ENCODE peak calls at places on chromosomes 3 and 15, in seven cellular contexts. D is NCI-H82; B is C1 segment of cervical spinal cord; W is effector memory CD4-positive, alpha-beta T cell; K is fibroblast of the aortic adventitia; J is Right ventricle myocardium superior; R is sigmoid colon. Q is an unnamed sample.

GRCh38 chr3:99659965-99660364 is 21.6 kb downstream of the COL8A1 start:
- DNase-seq in D (no peak), B (no peak), W (no peak), K (peak), J (no peak), R (no peak), Q (no peak)

GRCh38 chr3:45842851-45843625 is 1.1 kb upstream of the LZTFL1 start:
- DNase-seq in D (no peak), B (no peak), W (no peak), K (no peak), J (no peak), R (no peak), Q (no peak)

GRCh38 chr15:77830041-77830440 is 197.3 kb upstream of the LINGO1 start:
- DNase-seq in D (no peak), B (no peak), W (no peak), K (peak), J (no peak), R (no peak), Q (peak)

GRCh38 chr15:80749589-80749988 is 29.6 kb upstream of the CEMIP start:
- DNase-seq in D (no peak), B (no peak), W (no peak), K (no peak), J (no peak), R (no peak), Q (no peak)

GRCh38 chr3:171932153-171932567 is 89.0 kb downstream of the TMEM212 start:
- DNase-seq in D (no peak), B (no peak), W (no peak), K (no peak), J (no peak), R (no peak), Q (no peak)

GRCh38 chr3:17432237-17432636 is 310.2 kb downstream of the TBC1D5 start:
- DNase-seq in D (no peak), B (no peak), W (no peak), K (peak), J (no peak), R (no peak), Q (no peak)

GRCh38 chr15:66153549-66154415 is 99.8 kb downstream of the MEGF11 start:
- DNase-seq in D (no peak), B (no peak), W (no peak), K (no peak), J (no peak), R (no peak), Q (no peak)

GRCh38 chr15:96551196-96551595 is 220.7 kb downstream of the NR2F2 start:
- DNase-seq in D (no peak), B (no peak), W (no peak), K (no peak), J (no peak), R (no peak), Q (no peak)

GRCh38 chr15:61195116-61196002 is 33.7 kb downstream of the RORA start:
- DNase-seq in D (peak), B (no peak), W (no peak), K (peak), J (no peak), R (no peak), Q (peak)

GRCh38 chr3:186534113-186534669 is 10.0 kb downstream of the CRYGS start:
- DNase-seq in D (no peak), B (no peak), W (peak), K (no peak), J (no peak), R (no peak), Q (no peak)

GRCh38 chr15:55197362-55197705 is 593 bp upstream of the RSL24D1 start:
- DNase-seq in D (peak), B (no peak), W (no peak), K (no peak), J (no peak), R (no peak), Q (no peak)

GRCh38 chr3:12837295-12837986 is 3.9 kb downstream of the RPL32 start:
- DNase-seq in D (no peak), B (no peak), W (no peak), K (no peak), J (no peak), R (no peak), Q (no peak)

GRCh38 chr15:40512440-40512839 is 41.7 kb downstream of the CHST14 start:
- DNase-seq in D (no peak), B (no peak), W (no peak), K (no peak), J (no peak), R (no peak), Q (no peak)

GRCh38 chr3:113084777-113085176 is 94.0 kb downstream of the GTPBP8 start:
- DNase-seq in D (peak), B (no peak), W (no peak), K (peak), J (no peak), R (peak), Q (peak)

GRCh38 chr3:193972816-193973215 is 163.1 kb upstream of the HES1 start:
- DNase-seq in D (no peak), B (no peak), W (no peak), K (peak), J (no peak), R (no peak), Q (no peak)

GRCh38 chr3:69385723-69386483 is at the start of gene FRMD4B:
- DNase-seq in D (peak), B (peak), W (no peak), K (no peak), J (peak), R (peak), Q (no peak)

GRCh38 chr3:5423076-5423475 is 235.6 kb downstream of the EDEM1 start:
- DNase-seq in D (no peak), B (no peak), W (no peak), K (no peak), J (no peak), R (no peak), Q (no peak)

GRCh38 chr15:33934896-33935295 is 33.4 kb upstream of the CHRM5 start:
- DNase-seq in D (no peak), B (no peak), W (no peak), K (peak), J (no peak), R (no peak), Q (peak)

GRCh38 chr3:20683912-20684311 is 497.9 kb upstream of the SGO1 start:
- DNase-seq in D (no peak), B (no peak), W (no peak), K (peak), J (no peak), R (peak), Q (peak)